ENCODE peak calls at places on chromosomes 7 and 10, in nine cellular contexts. I is Panc1, V is tibial artery, F is transverse colon, A is neural progenitor cell, Y is ovary, U is GM23248, P is A549, O is gastrocnemius medialis. N is an unnamed sample.

GRCh38 chr7:25260862-25261454 is 32.7 kb upstream of the NPVF start:
- DNase-seq in I (no peak), V (no peak), F (no peak), A (no peak), Y (no peak), U (peak; percentile 83), P (no peak), O (no peak), N (no peak)

GRCh38 chr10:86392723-86393094 is 26.1 kb upstream of the GRID1 start:
- DNase-seq in I (no peak), V (no peak), F (no peak), A (no peak), Y (no peak), U (no peak), P (no peak), O (no peak), N (no peak)

GRCh38 chr7:135420786-135421185 is 89.1 kb downstream of the CNOT4 start:
- DNase-seq in I (no peak), V (no peak), F (no peak), A (no peak), Y (no peak), U (peak; percentile 6), P (no peak), O (no peak), N (no peak)

GRCh38 chr7:27905951-27906350 is 166.0 kb downstream of the TAX1BP1 start:
- DNase-seq in I (no peak), V (no peak), F (no peak), A (no peak), Y (no peak), U (no peak), P (no peak), O (no peak), N (no peak)

GRCh38 chr7:121395494-121395960 is 581 bp downstream of the FAM3C start:
- DNase-seq in I (no peak), V (peak; percentile 21), F (peak; percentile 51), A (peak; percentile 70), Y (no peak), U (peak; percentile 61), P (peak; percentile 9), O (no peak), N (peak; percentile 33)

GRCh38 chr10:69497235-69497561 is 45.9 kb downstream of the TSPAN15 start:
- DNase-seq in I (no peak), V (no peak), F (no peak), A (no peak), Y (no peak), U (no peak), P (no peak), O (no peak), N (no peak)

GRCh38 chr7:148722340-148723165 is 23.9 kb downstream of the CUL1 start:
- DNase-seq in I (no peak), V (no peak), F (no peak), A (no peak), Y (peak; percentile 42), U (no peak), P (no peak), O (no peak), N (peak; percentile 49)

GRCh38 chr7:22948770-22949169 is 65.2 kb downstream of the HYCC1 start:
- DNase-seq in I (no peak), V (no peak), F (no peak), A (no peak), Y (no peak), U (no peak), P (no peak), O (no peak), N (no peak)

GRCh38 chr7:55144333-55144954 is 125.6 kb downstream of the EGFR start:
- DNase-seq in I (no peak), V (no peak), F (no peak), A (peak; percentile 35), Y (no peak), U (no peak), P (no peak), O (no peak), N (no peak)

GRCh38 chr7:99498546-99498944 is 1.5 kb downstream of the ZNF394 start:
- DNase-seq in I (no peak), V (no peak), F (no peak), A (no peak), Y (no peak), U (peak; percentile 11), P (no peak), O (no peak), N (no peak)

GRCh38 chr10:79314761-79315601 is 32.3 kb upstream of the PPIF start:
- DNase-seq in I (no peak), V (no peak), F (no peak), A (no peak), Y (no peak), U (peak; percentile 27), P (no peak), O (no peak), N (no peak)

GRCh38 chr10:79315602-79315920 is 31.7 kb upstream of the PPIF start:
- DNase-seq in I (no peak), V (no peak), F (no peak), A (no peak), Y (no peak), U (no peak), P (no peak), O (no peak), N (no peak)

GRCh38 chr10:79319372-79319771 is 27.9 kb upstream of the PPIF start:
- DNase-seq in I (no peak), V (no peak), F (no peak), A (no peak), Y (no peak), U (no peak), P (no peak), O (no peak), N (no peak)

GRCh38 chr10:79318369-79318768 is 28.9 kb upstream of the PPIF start:
- DNase-seq in I (no peak), V (no peak), F (no peak), A (no peak), Y (no peak), U (no peak), P (no peak), O (no peak), N (no peak)

GRCh38 chr10:79316671-79317431 is 30.4 kb upstream of the PPIF start:
- DNase-seq in I (no peak), V (no peak), F (no peak), A (no peak), Y (no peak), U (peak; percentile 42), P (peak; percentile 35), O (no peak), N (no peak)
- H3K4me3 ChIP-seq in I (no peak overlapping the region), V (no peak overlapping the region), F (no peak overlapping the region), A (no peak overlapping the region), Y (no peak overlapping the region), U (peak overlapping the region; percentile 21), P (no peak overlapping the region), O (no peak overlapping the region), N (no peak overlapping the region)

GRCh38 chr10:128060341-128060851 is 65.8 kb downstream of the MKI67 start:
- DNase-seq in I (no peak), V (no peak), F (no peak), A (no peak), Y (no peak), U (no peak), P (no peak), O (no peak), N (no peak)

GRCh38 chr10:128058106-128058745 is 68.0 kb downstream of the MKI67 start:
- DNase-seq in I (no peak), V (no peak), F (no peak), A (no peak), Y (no peak), U (no peak), P (no peak), O (no peak), N (no peak)

GRCh38 chr10:128058746-128059125 is 67.5 kb downstream of the MKI67 start:
- DNase-seq in I (no peak), V (no peak), F (no peak), A (no peak), Y (no peak), U (no peak), P (no peak), O (no peak), N (no peak)

GRCh38 chr10:128059915-128060314 is 66.3 kb downstream of the MKI67 start:
- DNase-seq in I (no peak), V (no peak), F (no peak), A (no peak), Y (no peak), U (no peak), P (no peak), O (no peak), N (no peak)

DNA sequence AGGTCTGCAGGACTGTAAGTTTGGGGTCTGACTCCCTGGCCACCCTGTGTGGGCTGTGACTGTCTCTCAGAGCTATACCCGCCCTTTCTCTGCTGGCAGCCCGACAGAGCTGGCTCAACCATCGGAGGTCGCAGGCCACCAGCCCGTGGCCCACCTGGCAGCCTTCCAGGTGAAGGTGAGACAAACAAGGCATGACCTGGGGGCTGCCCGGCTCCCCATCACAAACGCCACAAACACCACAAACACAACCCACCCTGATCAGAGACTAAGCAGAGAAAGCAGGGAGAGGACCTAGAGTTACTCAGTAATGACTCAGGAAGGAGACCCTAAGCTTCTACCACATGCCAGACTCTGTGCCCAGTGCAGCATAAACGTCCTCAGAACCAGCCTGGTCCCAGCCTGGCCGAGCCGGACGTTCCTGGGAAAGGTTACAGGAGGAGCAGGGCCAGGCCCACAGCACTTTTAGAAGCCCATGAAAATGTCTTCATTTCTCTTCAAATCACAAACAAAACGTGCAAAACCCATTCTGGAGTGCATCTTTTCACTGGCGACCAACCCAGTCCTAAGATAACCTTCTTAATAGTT is 66.9 kb downstream of the MKI67 start:
- DNase-seq in I (no peak), V (no peak), F (no peak), A (no peak), Y (no peak), U (no peak), P (no peak), O (no peak), N (no peak)
- H3K4me1 ChIP-seq in I (no peaks in the 10 kb centered on the region), V (no peaks in the 10 kb centered on the region), F (peaks cover 8% of the 10 kb centered on the region), A (peaks cover 18% of the 10 kb centered on the region), Y (no peaks in the 10 kb centered on the region), U (peaks cover 5% of the 10 kb centered on the region), P (no peaks in the 10 kb centered on the region), O (no peaks in the 10 kb centered on the region), N (no peaks in the 10 kb centered on the region)

DNA sequence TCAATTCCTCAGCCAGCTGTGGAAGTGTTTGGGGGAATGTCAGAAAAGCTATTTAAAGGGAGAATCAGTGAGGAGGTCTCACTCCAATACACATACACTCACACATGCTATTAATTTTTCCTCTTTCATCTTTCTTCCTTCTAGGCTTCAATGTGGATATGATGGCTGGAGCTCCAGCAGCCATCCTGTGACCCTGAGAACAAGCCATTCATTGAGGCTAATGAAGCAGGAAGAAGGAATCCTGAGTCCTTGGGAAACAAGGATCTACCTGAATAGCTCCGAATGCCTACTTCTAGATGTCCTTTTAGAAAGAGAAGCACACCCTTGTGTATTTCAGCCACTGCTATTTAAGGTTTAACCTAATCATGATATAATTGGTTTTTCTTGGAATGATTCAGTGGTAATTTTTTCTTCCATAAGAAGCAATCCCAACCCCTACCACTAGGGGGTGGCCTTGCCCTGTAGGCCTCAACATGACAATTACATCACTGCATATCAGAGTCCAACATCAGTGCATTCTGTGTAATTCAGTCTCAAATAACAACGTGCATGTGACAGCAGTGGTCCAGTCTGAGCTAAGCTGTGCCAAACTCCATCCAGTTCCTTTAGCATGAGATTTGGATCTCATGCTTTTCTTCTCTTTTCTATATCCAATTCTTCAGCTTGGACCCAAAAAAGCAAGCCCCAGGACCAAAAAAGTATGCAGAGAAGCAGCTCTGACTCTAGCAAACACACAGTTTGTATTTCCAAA is 85.3 kb upstream of the ANKRD1 start:
- DNase-seq in I (peak; percentile 41), V (peak; percentile 56), F (peak; percentile 59), A (peak; percentile 49), Y (peak; percentile 60), U (peak; percentile 72), P (peak; percentile 76), O (peak; percentile 14), N (peak; percentile 45)
- H3K4me3 ChIP-seq in I (no peak overlapping the region), V (no peak overlapping the region), F (no peak overlapping the region), A (no peak overlapping the region), Y (no peak overlapping the region), U (no peak overlapping the region), P (no peak overlapping the region), O (no peak overlapping the region), N (no peak overlapping the region)

GRCh38 chr10:22677333-22677732 is 37.0 kb downstream of the PIP4K2A start:
- DNase-seq in I (no peak), V (no peak), F (no peak), A (no peak), Y (no peak), U (no peak), P (no peak), O (no peak), N (no peak)
- H3K4me1 ChIP-seq in I (peaks cover 29% of the 10 kb centered on the region), V (no peaks in the 10 kb centered on the region), F (no peaks in the 10 kb centered on the region), A (peaks cover 17% of the 10 kb centered on the region), Y (peaks cover 1% of the 10 kb centered on the region), U (peaks cover 30% of the 10 kb centered on the region), P (peaks cover 23% of the 10 kb centered on the region), O (no peaks in the 10 kb centered on the region), N (peaks cover 8% of the 10 kb centered on the region)

N was measured in body of pancreas.